ENCODE peak calls at places on chromosomes 5 and 9, in four cellular contexts. V is GM12865; B is activated CD8-positive, alpha-beta memory T cell treated with anti-CD3 and anti-CD28 coated beads, Interleukin-2, amount 50 U/mL, for 48 hours; Z is fibroblast of villous mesenchyme. O is an unnamed sample.

GRCh38 chr9:97706246-97706645 is 9.1 kb upstream of the XPA start:
- DNase-seq in V (no peak), B (no peak), Z (no peak), O (no peak)

GRCh38 chr5:36778336-36778735 is 98.2 kb upstream of the NIPBL start:
- DNase-seq in V (no peak), B (no peak), Z (no peak), O (no peak)

GRCh38 chr5:154767537-154767936 is 12.4 kb downstream of the LARP1 start:
- DNase-seq in V (no peak), B (no peak), Z (no peak), O (no peak)

GRCh38 chr9:3732077-3733038 is 206.6 kb upstream of the RFX3 start:
- DNase-seq in V (peak), B (no peak), Z (peak), O (peak)

GRCh38 chr5:165805756-165806155 is 2300.3 kb downstream of the MAT2B start:
- DNase-seq in V (no peak), B (no peak), Z (no peak), O (no peak)

GRCh38 chr9:22073349-22073748 is 64.2 kb upstream of the CDKN2B start:
- DNase-seq in V (peak), B (no peak), Z (no peak), O (no peak)

GRCh38 chr5:154368041-154368800 is 77.6 kb upstream of the SAP30L start:
- DNase-seq in V (no peak), B (no peak), Z (peak), O (peak)

GRCh38 chr9:124214596-124215550 is 42.9 kb upstream of the NEK6 start:
- DNase-seq in V (no peak), B (peak), Z (no peak), O (no peak)

GRCh38 chr9:134293031-134293521 is 33.2 kb upstream of the RXRA start:
- DNase-seq in V (no peak), B (no peak), Z (no peak), O (no peak)

GRCh38 chr9:128152133-128152780 is 3.0 kb downstream of the LCN2 start:
- DNase-seq in V (no peak), B (no peak), Z (no peak), O (no peak)

GRCh38 chr9:95037789-95038521 is 279.6 kb downstream of the FANCC start:
- DNase-seq in V (no peak), B (no peak), Z (no peak), O (no peak)

GRCh38 chr5:93791520-93791972 is 50.1 kb upstream of the POU5F2 start:
- DNase-seq in V (no peak), B (no peak), Z (peak), O (peak)

GRCh38 chr9:129198737-129199435 is 20.8 kb upstream of the IER5L start:
- DNase-seq in V (no peak), B (no peak), Z (peak), O (no peak)

GRCh38 chr5:39209924-39210323 is 9.4 kb downstream of the FYB1 start:
- DNase-seq in V (peak), B (peak), Z (no peak), O (no peak)

GRCh38 chr5:94777163-94777885 is 158.9 kb downstream of the SLF1 start:
- DNase-seq in V (no peak), B (no peak), Z (peak), O (no peak)

GRCh38 chr9:121344062-121344696 is 25.9 kb downstream of the STOM start:
- DNase-seq in V (no peak), B (no peak), Z (no peak), O (no peak)

GRCh38 chr5:141934099-141934844 is 10.6 kb downstream of the DELE1 start:
- DNase-seq in V (no peak), B (no peak), Z (no peak), O (no peak)

GRCh38 chr5:76710991-76711390 is 4.9 kb upstream of the F2R start:
- DNase-seq in V (peak), B (no peak), Z (no peak), O (no peak)

GRCh38 chr9:19498015-19498414 is 89.2 kb downstream of the ACER2 start:
- DNase-seq in V (no peak), B (no peak), Z (peak), O (no peak)

GRCh38 chr5:114223866-114224265 is 138.0 kb upstream of the KCNN2 start:
- DNase-seq in V (peak), B (no peak), Z (no peak), O (no peak)

GRCh38 chr5:53378590-53379247 is 101.7 kb upstream of the FST start:
- DNase-seq in V (no peak), B (no peak), Z (peak), O (no peak)

GRCh38 chr9:119955276-119955675 is 586.0 kb upstream of the BRINP1 start:
- DNase-seq in V (no peak), B (no peak), Z (no peak), O (no peak)

GRCh38 chr9:124202447-124202971 is 55.2 kb upstream of the NEK6 start:
- DNase-seq in V (peak), B (peak), Z (no peak), O (no peak)

GRCh38 chr9:116015855-116016254 is 137.7 kb upstream of the PAPPA start:
- DNase-seq in V (no peak), B (no peak), Z (peak), O (no peak)

GRCh38 chr5:132528866-132529634 is 14.3 kb downstream of the IL5 start:
- DNase-seq in V (peak), B (no peak), Z (no peak), O (no peak)

GRCh38 chr5:138354926-138355378 is 2.5 kb downstream of the KDM3B start:
- DNase-seq in V (peak), B (peak), Z (peak), O (no peak)

GRCh38 chr5:95022967-95023695 is 261.8 kb downstream of the MCTP1 start:
- DNase-seq in V (peak), B (no peak), Z (peak), O (no peak)

GRCh38 chr5:77486344-77486962 is 5.7 kb downstream of the WDR41 start:
- DNase-seq in V (no peak), B (no peak), Z (no peak), O (no peak)

GRCh38 chr5:128498844-128499455 is 39.1 kb downstream of the FBN2 start:
- DNase-seq in V (peak), B (no peak), Z (peak), O (peak)

GRCh38 chr9:21931428-21931827 is 62.8 kb downstream of the CDKN2A start:
- DNase-seq in V (no peak), B (no peak), Z (no peak), O (no peak)

GRCh38 chr5:150788974-150789373 is 10.4 kb downstream of the SMIM3 start:
- DNase-seq in V (no peak), B (no peak), Z (peak), O (no peak)

GRCh38 chr5:180129291-180130190 is 58.0 kb upstream of the RNF130 start:
- DNase-seq in V (no peak), B (peak), Z (no peak), O (no peak)

GRCh38 chr9:131117111-131117761 is 8.2 kb upstream of the NUP214 start:
- DNase-seq in V (no peak), B (no peak), Z (no peak), O (no peak)

GRCh38 chr9:23683476-23684095 is 142.5 kb downstream of the ELAVL2 start:
- DNase-seq in V (no peak), B (no peak), Z (no peak), O (no peak)

O was measured in smooth muscle cell of the brain vasculature.